ENCODE peak calls at places on chromosomes 13 and 19, in four cellular contexts. N is RWPE1, H is body of pancreas, B is head of caudate nucleus. L is an unnamed sample.
A peak's percentile ranks its signal among the peaks of the same experiment; 100 is the strongest.

GRCh38 chr13:20525601-20526544 is at the start of gene CRYL1:
- DNase-seq in H (peak; percentile 71), N (peak; percentile 48), B (peak; percentile 88), L (peak; percentile 78)

GRCh38 chr19:46299695-46300094 is 2.9 kb downstream of the HIF3A start:
- DNase-seq in N (no peak), B (no peak), H (no peak), L (no peak)

GRCh38 chr19:57008432-57008831 is 111.4 kb upstream of the USP29 start:
- DNase-seq in H (no peak), N (no peak), B (no peak), L (no peak)

GRCh38 chr13:114050536-114051450 is 76.9 kb upstream of the C13orf46 start:
- DNase-seq in H (no peak), B (no peak), N (no peak), L (no peak)

GRCh38 chr13:67366533-67366932 is 136.4 kb upstream of the PCDH9 start:
- DNase-seq in B (no peak), N (no peak), H (no peak), L (no peak)

GRCh38 chr19:37304190-37304883 is 66.6 kb upstream of the ZNF527 start:
- DNase-seq in N (no peak), H (peak; percentile 32), B (peak; percentile 56), L (no peak)

GRCh38 chr19:12913011-12913561 is 6.0 kb downstream of the SYCE2 start:
- DNase-seq in B (peak; percentile 75), N (no peak), H (peak; percentile 77), L (peak; percentile 75)

GRCh38 chr13:79749985-79750551 is 269.1 kb downstream of the NDFIP2 start:
- DNase-seq in H (peak; percentile 28), N (peak; percentile 18), B (no peak), L (peak; percentile 10)

GRCh38 chr19:22735911-22736645 is 47.9 kb downstream of the ZNF99 start:
- DNase-seq in B (no peak), H (no peak), N (no peak), L (no peak)

GRCh38 chr19:16452321-16452720 is 19.4 kb downstream of the EPS15L1 start:
- DNase-seq in N (no peak), B (no peak), H (no peak), L (no peak)

GRCh38 chr19:13640611-13641010 is 123.7 kb upstream of the MRI1 start:
- DNase-seq in H (no peak), N (no peak), B (no peak), L (no peak)

GRCh38 chr19:18476507-18477041 is 38.6 kb upstream of the ISYNA1 start:
- DNase-seq in H (no peak), B (no peak), N (no peak), L (no peak)

GRCh38 chr13:23671902-23672301 is 101.7 kb downstream of the TNFRSF19 start:
- DNase-seq in N (no peak), H (no peak), B (no peak), L (no peak)

GRCh38 chr19:6087074-6087506 is 23.2 kb downstream of the RFX2 start:
- DNase-seq in B (no peak), N (no peak), H (no peak), L (peak; percentile 60)

GRCh38 chr13:19264711-19265110 is 83.1 kb upstream of the TUBA3C start:
- DNase-seq in N (no peak), B (no peak), H (no peak), L (no peak)

GRCh38 chr13:25963681-25964080 is 88.1 kb downstream of the SHISA2 start:
- DNase-seq in H (no peak), B (no peak), N (no peak), L (no peak)

GRCh38 chr19:33865306-33865705 is 68.6 kb downstream of the KCTD15 start:
- DNase-seq in B (no peak), N (no peak), H (no peak), L (no peak)

GRCh38 chr13:23289917-23290357 is 109.2 kb downstream of the SGCG start:
- DNase-seq in H (no peak), B (no peak), N (peak; percentile 63), L (no peak)

GRCh38 chr19:763181-763580 is 12.3 kb downstream of the MISP start:
- DNase-seq in B (no peak), N (no peak), H (no peak), L (no peak)

GRCh38 chr19:34365463-34366401 is 736 bp downstream of the GPI start:
- DNase-seq in B (peak; percentile 40), N (peak; percentile 35), H (peak; percentile 36), L (peak; percentile 59)

GRCh38 chr19:35086455-35086854 is 29.2 kb upstream of the FXYD3 start:
- DNase-seq in H (no peak), B (peak; percentile 42), N (no peak), L (no peak)

GRCh38 chr19:2491130-2491801 is 15.3 kb downstream of the GADD45B start:
- DNase-seq in H (peak; percentile 95), N (peak; percentile 76), B (no peak), L (peak; percentile 97)

GRCh38 chr13:64272681-64273080 is 2857.0 kb upstream of the PCDH20 start:
- DNase-seq in N (no peak), B (no peak), H (no peak), L (no peak)

GRCh38 chr19:49161987-49162386 is 4.4 kb downstream of the TRPM4 start:
- DNase-seq in H (no peak), N (no peak), B (no peak), L (no peak)

GRCh38 chr13:24063281-24063851 is 97.2 kb upstream of the SPATA13 start:
- DNase-seq in H (no peak), B (no peak), N (no peak), L (no peak)

GRCh38 chr19:55931936-55932386 is at the start of gene NLRP13:
- DNase-seq in B (no peak), H (no peak), N (no peak), L (no peak)